ENCODE peak calls at places on chromosomes 16 and 17, in five cellular contexts. One of them, this sample, is unnamed.

GRCh38 chr16:57147381-57148191 is 38.3 kb downstream of the PSME3IP1 start:
- DNase-seq in mucosa of descending colon: no peak
- DNase-seq in fibroblast of villous mesenchyme: peak
- DNase-seq in Kasumi-1: peak
- DNase-seq in HuH-7.5: no peak
- DNase-seq in this sample: peak

GRCh38 chr17:76378548-76379274 is 5.7 kb upstream of the SPHK1 start:
- DNase-seq in mucosa of descending colon: no peak
- DNase-seq in fibroblast of villous mesenchyme: no peak
- DNase-seq in Kasumi-1: no peak
- DNase-seq in HuH-7.5: no peak
- DNase-seq in this sample: no peak

GRCh38 chr17:40111221-40112128 is 10.3 kb upstream of the MSL1 start:
- DNase-seq in mucosa of descending colon: peak
- DNase-seq in fibroblast of villous mesenchyme: peak
- DNase-seq in Kasumi-1: peak
- DNase-seq in HuH-7.5: peak
- DNase-seq in this sample: peak

GRCh38 chr17:62064029-62064790 is 868 bp downstream of the MED13 start:
- DNase-seq in mucosa of descending colon: no peak
- DNase-seq in fibroblast of villous mesenchyme: peak
- DNase-seq in Kasumi-1: peak
- DNase-seq in HuH-7.5: no peak
- DNase-seq in this sample: no peak

GRCh38 chr17:82229686-82230626 is 1.1 kb downstream of the SLC16A3 start:
- DNase-seq in mucosa of descending colon: peak
- DNase-seq in fibroblast of villous mesenchyme: no peak
- DNase-seq in Kasumi-1: no peak
- DNase-seq in HuH-7.5: no peak
- DNase-seq in this sample: peak

GRCh38 chr17:39661044-39661406 is 4.1 kb upstream of the TCAP start:
- DNase-seq in mucosa of descending colon: no peak
- DNase-seq in fibroblast of villous mesenchyme: no peak
- DNase-seq in Kasumi-1: no peak
- DNase-seq in HuH-7.5: no peak
- DNase-seq in this sample: peak

GRCh38 chr17:20999044-20999573 is 43.7 kb downstream of the USP22 start:
- DNase-seq in mucosa of descending colon: no peak
- DNase-seq in fibroblast of villous mesenchyme: no peak
- DNase-seq in Kasumi-1: no peak
- DNase-seq in HuH-7.5: no peak
- DNase-seq in this sample: no peak

GRCh38 chr17:82528484-82529265 is 9.1 kb downstream of the FOXK2 start:
- DNase-seq in mucosa of descending colon: no peak
- DNase-seq in fibroblast of villous mesenchyme: peak
- DNase-seq in Kasumi-1: no peak
- DNase-seq in HuH-7.5: no peak
- DNase-seq in this sample: peak

GRCh38 chr16:35735403-35736251 is 2276.2 kb downstream of the TP53TG3F start:
- DNase-seq in mucosa of descending colon: peak
- DNase-seq in fibroblast of villous mesenchyme: no peak
- DNase-seq in Kasumi-1: no peak
- DNase-seq in HuH-7.5: no peak
- DNase-seq in this sample: no peak

GRCh38 chr16:50699345-50700159 is 6.1 kb downstream of the NOD2 start:
- DNase-seq in mucosa of descending colon: peak
- DNase-seq in fibroblast of villous mesenchyme: peak
- DNase-seq in Kasumi-1: no peak
- DNase-seq in HuH-7.5: no peak
- DNase-seq in this sample: no peak

GRCh38 chr16:11139624-11140375 is 116.2 kb downstream of the SOCS1 start:
- DNase-seq in mucosa of descending colon: no peak
- DNase-seq in fibroblast of villous mesenchyme: no peak
- DNase-seq in Kasumi-1: no peak
- DNase-seq in HuH-7.5: no peak
- DNase-seq in this sample: no peak

GRCh38 chr16:9900576-9900975 is 281.7 kb downstream of the GRIN2A start:
- DNase-seq in mucosa of descending colon: no peak
- DNase-seq in fibroblast of villous mesenchyme: no peak
- DNase-seq in Kasumi-1: no peak
- DNase-seq in HuH-7.5: no peak
- DNase-seq in this sample: no peak

GRCh38 chr16:64455275-64455674 is 666.6 kb downstream of the CDH11 start:
- DNase-seq in mucosa of descending colon: no peak
- DNase-seq in fibroblast of villous mesenchyme: peak
- DNase-seq in Kasumi-1: no peak
- DNase-seq in HuH-7.5: no peak
- DNase-seq in this sample: no peak

GRCh38 chr16:2818278-2818876 is 1.3 kb downstream of the PRSS21 start:
- DNase-seq in mucosa of descending colon: no peak
- DNase-seq in fibroblast of villous mesenchyme: no peak
- DNase-seq in Kasumi-1: no peak
- DNase-seq in HuH-7.5: no peak
- DNase-seq in this sample: peak

This sample was measured in Right ventricle myocardium superior.